ENCODE peak calls at places on chromosome 1, in six cellular contexts. X is adrenal gland, V is psoas muscle, F is tibial nerve, U is colonic mucosa, G is upper lobe of right lung. Q is an unnamed sample.
A peak's percentile ranks its signal among the peaks of the same experiment; 100 is the strongest.

GRCh38 chr1:147542549-147542857 is 1.2 kb downstream of the BCL9 start:
- DNase-seq in G (no peak), X (no peak), V (no peak), F (no peak), U (peak; percentile 22), Q (no peak)

GRCh38 chr1:211420845-211421454 is 71.0 kb downstream of the RD3 start:
- DNase-seq in F (no peak), X (no peak), G (no peak), U (no peak), V (no peak), Q (no peak)

GRCh38 chr1:84960371-84960770 is 36.5 kb downstream of the MCOLN2 start:
- DNase-seq in U (no peak), G (no peak), V (no peak), F (no peak), X (no peak), Q (no peak)

GRCh38 chr1:211566431-211567025 is 12.4 kb downstream of the SLC30A1 start:
- DNase-seq in X (no peak), F (no peak), G (no peak), U (no peak), V (no peak), Q (no peak)

GRCh38 chr1:168008595-168008994 is 71.7 kb upstream of the MPC2 start:
- DNase-seq in V (no peak), X (no peak), F (no peak), G (no peak), U (no peak), Q (no peak)

GRCh38 chr1:32998997-32999396 is 34.4 kb upstream of the RNF19B start:
- DNase-seq in V (no peak), U (no peak), X (peak; percentile 60), G (no peak), F (no peak), Q (no peak)

GRCh38 chr1:95974586-95974985 is 740.6 kb downstream of the RWDD3 start:
- DNase-seq in U (no peak), F (no peak), V (no peak), G (no peak), X (no peak), Q (no peak)

GRCh38 chr1:243974451-243975292 is 76.4 kb upstream of the ZBTB18 start:
- DNase-seq in V (no peak), G (no peak), F (no peak), U (no peak), X (no peak), Q (peak; percentile 97)

GRCh38 chr1:17188217-17188616 is 16.7 kb upstream of the PADI1 start:
- DNase-seq in U (no peak), F (no peak), G (no peak), V (no peak), X (no peak), Q (no peak)

GRCh38 chr1:207981976-207982375 is 71.1 kb upstream of the CD34 start:
- DNase-seq in X (no peak), G (no peak), U (no peak), F (no peak), V (no peak), Q (peak; percentile 58)

GRCh38 chr1:3880429-3881190 is 19.5 kb downstream of the C1orf174 start:
- DNase-seq in G (no peak), U (no peak), X (no peak), F (no peak), V (peak; percentile 23), Q (no peak)

GRCh38 chr1:153648000-153648643 is 10.4 kb upstream of the SNAPIN start:
- DNase-seq in U (no peak), G (no peak), X (no peak), V (no peak), F (no peak), Q (no peak)

GRCh38 chr1:26233903-26234643 is at the start of gene CEP85:
- DNase-seq in U (peak; percentile 99), X (peak; percentile 99), F (peak; percentile 95), G (peak; percentile 99), V (peak; percentile 99), Q (peak; percentile 91)

GRCh38 chr1:94772230-94772641 is 47.9 kb upstream of the SLC44A3 start:
- DNase-seq in F (no peak), X (no peak), V (no peak), U (no peak), G (peak; percentile 85), Q (no peak)

GRCh38 chr1:58908539-58909161 is 124.8 kb upstream of the JUN start:
- DNase-seq in X (no peak), F (no peak), U (no peak), V (no peak), G (no peak), Q (no peak)

GRCh38 chr1:233982827-233983518 is 78.5 kb downstream of the SLC35F3 start:
- DNase-seq in X (no peak), G (no peak), F (no peak), U (no peak), V (no peak), Q (no peak)

GRCh38 chr1:234369784-234370183 is 3.5 kb upstream of the COA6 start:
- DNase-seq in G (no peak), V (no peak), U (no peak), F (no peak), X (no peak), Q (no peak)

GRCh38 chr1:41892211-41892840 is 26.4 kb downstream of the HIVEP3 start:
- DNase-seq in U (no peak), F (no peak), G (no peak), V (no peak), X (no peak), Q (no peak)

GRCh38 chr1:41888756-41889155 is 30.0 kb downstream of the HIVEP3 start:
- DNase-seq in U (no peak), G (no peak), V (no peak), F (no peak), X (no peak), Q (no peak)

GRCh38 chr1:41889506-41890414 is 29.0 kb downstream of the HIVEP3 start:
- DNase-seq in G (no peak), X (no peak), U (no peak), V (no peak), F (no peak), Q (no peak)

GRCh38 chr1:41890841-41891311 is 27.8 kb downstream of the HIVEP3 start:
- DNase-seq in X (peak; percentile 78), U (no peak), G (no peak), V (peak; percentile 78), F (no peak), Q (peak; percentile 14)

GRCh38 chr1:41891403-41891896 is 27.3 kb downstream of the HIVEP3 start:
- DNase-seq in G (peak; percentile 70), F (no peak), U (peak; percentile 36), V (no peak), X (peak; percentile 33), Q (no peak)
- TF ChIP-seq CTCF in G (peak; percentile 32), F (no peak), U (no peak), V (peak; percentile 18), X (peak; percentile 17), Q (peak; percentile 7)

GRCh38 chr1:67750690-67751052 is 65.7 kb downstream of the GADD45A start:
- DNase-seq in V (no peak), X (no peak), G (no peak), U (no peak), F (no peak), Q (no peak)
- H3K4me3 ChIP-seq in V (no peak overlapping the region), X (no peak overlapping the region), G (no peak overlapping the region), U (no peak overlapping the region), F (no peak overlapping the region), Q (no peak overlapping the region)

DNA sequence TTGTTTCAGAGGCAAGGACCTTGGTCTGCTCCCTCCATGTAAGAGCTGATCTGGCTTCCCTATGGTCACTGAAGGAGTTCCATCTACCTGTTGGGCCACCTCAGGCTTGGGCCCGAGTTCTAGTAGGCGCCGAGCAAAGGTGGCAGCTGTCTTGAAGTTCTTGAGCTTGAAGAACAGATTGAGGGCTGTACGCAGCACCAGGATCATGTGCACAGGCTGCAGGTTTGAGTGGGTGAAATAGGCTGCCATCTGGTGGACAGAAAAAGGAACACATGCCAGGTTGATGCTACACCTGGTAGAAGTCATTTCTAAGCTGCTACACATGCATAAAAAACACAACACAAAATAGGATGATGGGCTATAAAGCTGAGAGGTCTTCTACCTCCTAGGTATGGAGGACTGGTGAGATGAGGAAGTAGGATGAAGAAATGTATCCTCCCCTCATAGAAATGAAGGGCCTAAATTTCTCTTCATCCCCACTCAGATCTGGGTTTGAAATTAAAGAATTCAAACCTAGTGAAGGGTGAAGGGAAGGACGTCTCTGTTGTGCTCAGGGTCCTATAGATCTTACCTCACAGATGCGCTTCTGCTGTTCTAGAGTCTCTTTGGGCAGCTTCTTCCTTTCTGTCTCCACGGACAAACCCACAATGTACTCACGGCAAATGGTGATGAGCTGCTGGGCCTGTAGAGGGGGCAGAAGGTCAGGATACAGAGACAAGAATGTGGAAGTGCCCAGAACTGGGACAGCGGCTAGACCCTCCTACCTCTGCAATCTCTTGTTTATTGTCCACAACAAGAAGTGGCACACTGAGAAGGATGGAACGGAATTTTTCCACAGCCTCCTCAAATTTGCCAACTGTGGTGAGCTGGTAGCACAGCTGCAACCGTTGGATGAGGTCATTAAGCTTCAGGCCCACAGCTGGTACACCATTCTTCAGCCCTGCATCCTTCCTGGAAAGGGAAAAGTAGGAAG is 6.6 kb upstream of the PEX19 start:
- DNase-seq in U (peak; percentile 66), F (peak; percentile 69), X (peak; percentile 67), V (peak; percentile 66), G (peak; percentile 69), Q (peak; percentile 61)
- H3K36me3 ChIP-seq in U (peaks cover 53% of the 10 kb centered on the region), F (no peaks in the 10 kb centered on the region), X (peaks cover 83% of the 10 kb centered on the region), V (peaks cover 40% of the 10 kb centered on the region), G (peaks cover 84% of the 10 kb centered on the region), Q (peaks cover 66% of the 10 kb centered on the region)

DNA sequence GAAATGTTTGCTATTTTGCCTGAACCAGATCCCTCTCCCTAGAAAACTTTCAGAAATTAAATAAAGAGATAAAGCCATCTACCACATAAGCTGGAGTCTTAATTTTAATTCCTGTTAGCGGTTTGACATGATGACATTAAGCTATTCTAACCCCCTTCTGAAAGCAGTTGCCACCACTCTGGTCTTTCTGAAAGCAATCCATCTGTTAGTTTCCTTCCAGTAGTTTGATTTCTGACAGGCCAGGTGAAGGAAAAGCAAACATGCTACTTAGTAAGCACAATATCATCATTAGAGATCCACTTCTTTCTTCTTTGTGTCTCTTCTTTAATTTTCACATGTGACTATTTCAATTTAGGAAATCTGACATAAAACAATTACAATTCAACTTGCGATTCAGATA is 39.9 kb downstream of the RGL1 start:
- DNase-seq in X (no peak), G (no peak), U (no peak), V (no peak), F (no peak), Q (no peak)
- TF ChIP-seq CTCF in X (no peak), G (no peak), U (no peak), V (no peak), F (no peak), Q (no peak)